ENCODE peak calls at places on chromosomes 2 and 18, in four cellular contexts. Z is CD8-positive, alpha-beta T cell; W is SJSA1; B is neuronal stem cell. P is an unnamed sample. For H3K9me3, the result is how much of the 10 kb centered on the place peaks cover.

GRCh38 chr2:26043862-26044736 is 10.2 kb downstream of the RAB10 start:
- DNase-seq in Z (no peak), W (no peak), B (no peak), P (no peak)

GRCh38 chr2:174339971-174340399 is 5.2 kb downstream of the SP9 start:
- DNase-seq in Z (no peak), W (no peak), B (peak), P (no peak)

GRCh38 chr2:28346587-28346986 is 46.1 kb upstream of the FOSL2 start:
- DNase-seq in Z (no peak), W (no peak), B (no peak), P (no peak)

GRCh38 chr2:127406454-127406853 is 11.8 kb upstream of the PROC start:
- DNase-seq in Z (no peak), W (no peak), B (no peak), P (no peak)

GRCh38 chr2:81734981-81735380 is 1430.4 kb upstream of the LRRTM1 start:
- DNase-seq in Z (no peak), W (no peak), B (no peak), P (no peak)

GRCh38 chr2:208541982-208542464 is 135.4 kb downstream of the PTH2R start:
- DNase-seq in Z (no peak), W (no peak), B (no peak), P (no peak)

GRCh38 chr2:223019987-223020717 is 31.8 kb upstream of the KCNE4 start:
- DNase-seq in Z (no peak), W (no peak), B (no peak), P (no peak)

GRCh38 chr2:101734511-101735165 is 37.1 kb downstream of the MAP4K4 start:
- DNase-seq in Z (no peak), W (no peak), B (no peak), P (no peak)

GRCh38 chr2:37627715-37628114 is 43.7 kb downstream of the CDC42EP3 start:
- DNase-seq in Z (no peak), W (no peak), B (no peak), P (no peak)

GRCh38 chr2:239303711-239304532 is 96.9 kb downstream of the HDAC4 start:
- DNase-seq in Z (no peak), W (no peak), B (no peak), P (no peak)

GRCh38 chr2:227826019-227826521 is 12.4 kb downstream of the CCL20 start:
- DNase-seq in Z (no peak), W (no peak), B (no peak), P (no peak)

GRCh38 chr2:37672104-37672869 is 845 bp upstream of the CDC42EP3 start:
- DNase-seq in Z (peak), W (peak), B (peak), P (no peak)

GRCh38 chr2:18309188-18309587 is 251.3 kb downstream of the RDH14 start:
- DNase-seq in Z (no peak), W (no peak), B (no peak), P (no peak)

GRCh38 chr2:110864721-110865120 is 132.3 kb downstream of the ACOXL start:
- DNase-seq in Z (no peak), W (peak), B (no peak), P (no peak)

GRCh38 chr18:7684966-7685365 is 117.8 kb downstream of the PTPRM start:
- DNase-seq in Z (no peak), W (no peak), B (no peak), P (no peak)

GRCh38 chr18:29226201-29226600 is 1049.3 kb upstream of the CDH2 start:
- DNase-seq in Z (no peak), W (no peak), B (no peak), P (no peak)

GRCh38 chr18:61738042-61738441 is 154.8 kb downstream of the RNF152 start:
- DNase-seq in Z (no peak), W (no peak), B (no peak), P (no peak)

GRCh38 chr2:3470166-3470651 is 49.1 kb downstream of the ADI1 start:
- DNase-seq in Z (no peak), W (no peak), B (no peak), P (no peak)

GRCh38 chr2:201440182-201440581 is 11.1 kb downstream of the TRAK2 start:
- DNase-seq in Z (no peak), W (no peak), B (no peak), P (no peak)

GRCh38 chr18:11495441-11495840 is 114.0 kb upstream of the SLC35G4 start:
- DNase-seq in Z (no peak), W (no peak), B (no peak), P (no peak)

GRCh38 chr2:173101687-173102086 is 26.0 kb downstream of the MAP3K20 start:
- DNase-seq in Z (no peak), W (no peak), B (no peak), P (no peak)

GRCh38 chr18:13264986-13265900 is 46.7 kb downstream of the LDLRAD4 start:
- DNase-seq in Z (no peak), W (peak), B (no peak), P (no peak)

GRCh38 chr2:231168460-231169139 is 29.8 kb upstream of the ARMC9 start:
- DNase-seq in Z (no peak), W (no peak), B (no peak), P (no peak)

GRCh38 chr2:58064136-58064535 is 17.5 kb downstream of the VRK2 start:
- DNase-seq in Z (no peak), W (no peak), B (no peak), P (no peak)

GRCh38 chr2:183035954-183036669 is 2.1 kb downstream of the NCKAP1 start:
- DNase-seq in Z (no peak), W (no peak), B (no peak), P (no peak)

GRCh38 chr2:229340086-229340760 is 69.1 kb upstream of the PID1 start:
- DNase-seq in Z (no peak), W (no peak), B (no peak), P (no peak)

GRCh38 chr2:37711831-37712230 is 40.4 kb upstream of the CDC42EP3 start:
- DNase-seq in Z (no peak), W (no peak), B (no peak), P (no peak)

GRCh38 chr2:209977386-209978239 is 24.8 kb upstream of the RPE start:
- DNase-seq in Z (no peak), W (no peak), B (peak), P (no peak)

GRCh38 chr2:200471324-200471848 is 38.5 kb downstream of the KCTD18 start:
- DNase-seq in Z (peak), W (no peak), B (peak), P (no peak)

GRCh38 chr18:79585395-79586370 is 93.9 kb upstream of the CTDP1 start:
- DNase-seq in Z (no peak), W (peak), B (no peak), P (no peak)

GRCh38 chr18:7562491-7562890 is 4.6 kb upstream of the PTPRM start:
- DNase-seq in Z (no peak), W (no peak), B (no peak), P (no peak)

GRCh38 chr18:60053747-60054304 is 154.0 kb downstream of the PMAIP1 start:
- DNase-seq in Z (no peak), W (peak), B (no peak), P (no peak)

GRCh38 chr18:3624818-3625716 is 175.1 kb downstream of the TGIF1 start:
- DNase-seq in Z (peak), W (peak), B (no peak), P (no peak)

GRCh38 chr2:201638331-201638730 is 5.0 kb downstream of the TMEM237 start:
- DNase-seq in Z (no peak), W (no peak), B (no peak), P (no peak)

GRCh38 chr18:55419132-55419938 is 168.7 kb downstream of the TCF4 start:
- DNase-seq in Z (no peak), W (no peak), B (no peak), P (no peak)

GRCh38 chr2:70984576-70985282 is 6.3 kb downstream of the ANKRD53 start:
- DNase-seq in Z (peak), W (peak), B (no peak), P (no peak)

GRCh38 chr2:20444113-20444992 is 2.5 kb upstream of the RHOB start:
- DNase-seq in Z (no peak), W (no peak), B (no peak), P (no peak)

GRCh38 chr2:106004854-106005253 is 189.2 kb downstream of the UXS1 start:
- DNase-seq in Z (no peak), W (no peak), B (no peak), P (no peak)
- H3K9me3 ChIP-seq in Z (under half), W (under half), B (under half), P (under half)

GRCh38 chr2:241064802-241065354 is 37.2 kb downstream of the MTERF4 start:
- DNase-seq in Z (no peak), W (no peak), B (no peak), P (no peak)

GRCh38 chr2:241063093-241063551 is 39.0 kb downstream of the MTERF4 start:
- DNase-seq in Z (peak), W (peak), B (no peak), P (no peak)

GRCh38 chr2:241062342-241063092 is 39.6 kb downstream of the MTERF4 start:
- DNase-seq in Z (no peak), W (peak), B (no peak), P (no peak)

GRCh38 chr2:241064008-241064801 is 37.9 kb downstream of the MTERF4 start:
- DNase-seq in Z (peak), W (peak), B (no peak), P (no peak)

DNA sequence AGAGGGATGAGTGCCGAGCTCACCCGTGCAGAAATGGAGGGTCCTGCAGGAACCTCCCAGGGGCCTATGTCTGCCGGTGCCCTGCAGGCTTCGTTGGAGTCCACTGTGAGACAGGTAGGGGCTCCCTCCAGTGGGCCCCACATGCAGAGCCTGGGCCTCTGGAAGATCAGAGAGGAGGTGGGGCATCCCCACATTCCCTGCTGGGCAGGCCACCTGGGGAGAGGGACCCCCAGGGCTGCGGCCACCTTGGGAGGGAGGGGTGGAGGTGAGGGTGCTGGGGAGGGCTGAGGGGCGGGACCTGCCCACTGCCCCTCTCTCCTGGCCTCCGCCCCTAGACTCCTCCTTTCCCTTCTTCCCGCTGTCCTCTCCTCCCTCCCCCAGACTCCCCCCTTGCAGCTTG is 38.5 kb downstream of the MTERF4 start:
- DNase-seq in Z (peak), W (peak), B (no peak), P (no peak)
- H3K4me3 ChIP-seq in Z (peak), W (no peak), B (no peak), P (no peak)

GRCh38 chr18:21486905-21487437 is 113.5 kb downstream of the ESCO1 start:
- DNase-seq in Z (no peak), W (no peak), B (no peak), P (no peak)
- H3K27ac ChIP-seq in Z (no peak), W (no peak), B (no peak), P (no peak)

GRCh38 chr2:42777883-42778805 is 14.2 kb upstream of the OXER1 start:
- DNase-seq in Z (no peak), W (no peak), B (no peak), P (no peak)
- H3K9me3 ChIP-seq in Z (under half), W (under half), B (under half), P (under half)

DNA sequence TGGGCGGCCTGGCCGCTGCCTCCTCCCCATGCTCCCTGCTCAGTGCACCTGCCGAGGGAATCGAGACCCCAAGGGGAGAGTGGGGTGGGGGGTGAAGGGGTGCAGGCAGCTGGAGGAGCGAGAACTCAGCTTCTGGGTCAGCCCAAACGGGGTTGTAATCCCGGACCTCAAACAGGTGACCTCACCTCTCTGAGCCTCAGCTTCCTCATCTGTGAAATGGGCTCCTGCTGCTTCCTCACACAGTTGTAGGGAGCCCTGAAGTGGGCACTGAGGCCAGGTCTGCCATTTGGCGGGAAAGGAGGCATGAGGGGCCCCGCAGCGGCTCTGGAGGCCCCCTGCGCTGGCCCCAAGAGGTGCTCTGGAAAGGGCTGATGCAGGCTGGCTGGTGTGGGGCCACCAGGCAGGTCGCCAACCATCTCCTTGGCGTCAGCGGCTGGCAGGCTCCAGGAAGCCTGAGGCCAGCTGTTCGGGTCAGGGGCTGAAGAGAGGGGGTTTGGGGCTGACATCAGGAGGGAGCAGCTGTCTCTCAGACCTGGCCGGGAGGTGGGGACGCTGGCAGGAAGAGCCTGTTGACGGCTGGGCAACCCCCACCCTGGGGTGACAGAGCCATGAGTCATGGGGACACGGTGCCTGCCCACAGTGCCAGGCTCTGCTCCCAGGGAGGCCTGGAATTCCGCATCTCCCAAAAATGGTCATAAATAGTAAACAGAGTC is 4.9 kb downstream of the KLHL30 start:
- DNase-seq in Z (no peak), W (peak), B (no peak), P (no peak)
- H3K4me3 ChIP-seq in Z (no peak), W (no peak), B (no peak), P (no peak)

GRCh38 chr2:133769036-133769435 is 200.8 kb upstream of the NCKAP5 start:
- DNase-seq in Z (no peak), W (no peak), B (no peak), P (no peak)

GRCh38 chr2:133768261-133769021 is 200.2 kb upstream of the NCKAP5 start:
- DNase-seq in Z (no peak), W (no peak), B (no peak), P (no peak)

GRCh38 chr2:133760366-133760765 is 192.1 kb upstream of the NCKAP5 start:
- DNase-seq in Z (no peak), W (no peak), B (no peak), P (no peak)

GRCh38 chr2:133766164-133766832 is 198.0 kb upstream of the NCKAP5 start:
- DNase-seq in Z (no peak), W (no peak), B (no peak), P (no peak)

GRCh38 chr2:133765693-133766092 is 197.4 kb upstream of the NCKAP5 start:
- DNase-seq in Z (no peak), W (peak), B (no peak), P (no peak)
- H3K27ac ChIP-seq in Z (no peak), W (peak), B (no peak), P (no peak)